ENCODE peak calls at places on chromosomes 11 and 22, in ten cellular contexts. V, S, O, G, P, L, R, Z, J and B are unnamed samples.

GRCh38 chr11:119179983-119180382 is 5.3 kb upstream of the NHERF4 start:
- DNase-seq in V (no peak), S (no peak), O (no peak), G (no peak), P (no peak), L (no peak), R (no peak), Z (no peak), J (no peak), B (no peak)

GRCh38 chr11:110148775-110149744 is 55.9 kb downstream of the ZC3H12C start:
- DNase-seq in V (no peak), S (peak; percentile 96), O (no peak), G (peak; percentile 73), P (no peak), L (no peak), R (no peak), Z (no peak), J (no peak), B (no peak)

GRCh38 chr22:48318575-48319320 is 1508.9 kb downstream of the BRD1 start:
- DNase-seq in V (no peak), S (no peak), O (no peak), G (no peak), P (no peak), L (no peak), R (peak; percentile 0), Z (peak; percentile 52), J (no peak), B (peak; percentile 4)

GRCh38 chr11:89182773-89183172 is 5.1 kb downstream of the TYR start:
- DNase-seq in V (no peak), S (no peak), O (no peak), G (no peak), P (no peak), L (no peak), R (no peak), Z (no peak), J (no peak), B (no peak)

GRCh38 chr22:32628626-32629587 is 154.3 kb downstream of the FBXO7 start:
- DNase-seq in V (no peak), S (no peak), O (no peak), G (no peak), P (no peak), L (peak; percentile 33), R (no peak), Z (no peak), J (no peak), B (no peak)

GRCh38 chr11:86548278-86548917 is 124.0 kb downstream of the ME3 start:
- DNase-seq in V (no peak), S (no peak), O (no peak), G (no peak), P (no peak), L (no peak), R (no peak), Z (no peak), J (no peak), B (no peak)

GRCh38 chr11:69122642-69123431 is 32.9 kb upstream of the SMIM38 start:
- DNase-seq in V (peak; percentile 71), S (peak; percentile 100), O (peak; percentile 96), G (peak; percentile 85), P (no peak), L (peak; percentile 96), R (peak; percentile 92), Z (peak; percentile 96), J (peak; percentile 58), B (no peak)

GRCh38 chr11:124676386-124676785 is 2.7 kb downstream of the SPA17 start:
- DNase-seq in V (no peak), S (no peak), O (no peak), G (no peak), P (no peak), L (no peak), R (peak; percentile 52), Z (no peak), J (no peak), B (no peak)

GRCh38 chr11:26442131-26442530 is 110.2 kb downstream of the ANO3 start:
- DNase-seq in V (no peak), S (no peak), O (no peak), G (no peak), P (no peak), L (no peak), R (no peak), Z (no peak), J (no peak), B (no peak)

GRCh38 chr11:9756461-9756860 is 92.6 kb downstream of the SWAP70 start:
- DNase-seq in V (no peak), S (no peak), O (no peak), G (peak; percentile 95), P (no peak), L (no peak), R (no peak), Z (no peak), J (no peak), B (no peak)

GRCh38 chr11:81497202-81497804 is 1236.4 kb downstream of the FAM181B start:
- DNase-seq in V (no peak), S (peak; percentile 40), O (no peak), G (peak; percentile 19), P (peak; percentile 31), L (peak; percentile 1), R (no peak), Z (no peak), J (peak; percentile 15), B (no peak)

GRCh38 chr11:116333193-116333592 is 439.6 kb downstream of the BUD13 start:
- DNase-seq in V (no peak), S (peak; percentile 52), O (no peak), G (no peak), P (no peak), L (no peak), R (no peak), Z (no peak), J (no peak), B (no peak)

GRCh38 chr22:44869196-44869595 is 116.8 kb downstream of the ARHGAP8 start:
- DNase-seq in V (no peak), S (no peak), O (no peak), G (no peak), P (no peak), L (peak; percentile 37), R (no peak), Z (no peak), J (peak; percentile 11), B (no peak)

GRCh38 chr22:32204211-32204855 is 540 bp downstream of the RFPL2 start:
- DNase-seq in V (no peak), S (no peak), O (no peak), G (no peak), P (peak; percentile 41), L (peak; percentile 72), R (no peak), Z (no peak), J (peak; percentile 60), B (no peak)

GRCh38 chr22:38802671-38803121 is 8.8 kb upstream of the DNAL4 start:
- DNase-seq in V (no peak), S (peak; percentile 99), O (peak; percentile 35), G (peak; percentile 97), P (no peak), L (peak; percentile 63), R (peak; percentile 33), Z (no peak), J (no peak), B (peak; percentile 49)

GRCh38 chr11:10695821-10696220 is 2.3 kb upstream of the IRAG1 start:
- DNase-seq in V (no peak), S (no peak), O (no peak), G (no peak), P (no peak), L (no peak), R (no peak), Z (no peak), J (no peak), B (no peak)

GRCh38 chr22:22714600-22715361 is 70.4 kb downstream of the GGTLC2 start:
- DNase-seq in V (no peak), S (no peak), O (no peak), G (no peak), P (no peak), L (no peak), R (peak; percentile 26), Z (no peak), J (no peak), B (no peak)

DNA sequence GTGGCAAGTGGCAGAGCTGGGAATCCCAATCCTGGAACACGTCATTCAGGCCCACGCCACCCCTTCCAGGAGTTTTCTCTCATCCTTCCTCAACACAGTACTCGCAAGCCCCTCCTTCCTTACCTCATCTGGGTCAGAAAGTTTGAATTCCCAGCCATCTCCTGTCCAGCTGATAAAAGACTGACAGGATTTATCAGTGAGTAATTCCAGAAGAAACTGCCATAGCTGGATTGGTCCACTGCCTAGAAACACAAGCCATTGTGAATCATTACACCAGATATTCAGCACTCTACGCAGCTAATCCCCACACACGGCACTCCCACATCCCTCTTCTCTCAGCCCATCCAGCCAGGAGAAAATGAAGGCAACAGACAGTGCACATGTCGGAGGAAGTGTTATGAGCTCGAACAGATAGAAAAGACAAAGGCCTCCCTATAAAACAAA is 124.0 kb downstream of the ETS1 start:
- DNase-seq in V (no peak), S (no peak), O (no peak), G (no peak), P (peak; percentile 14), L (no peak), R (no peak), Z (no peak), J (peak; percentile 39), B (peak; percentile 59)
- H3K36me3 ChIP-seq in V (peaks cover 45% of the 10 kb centered on the region), S (peaks cover 23% of the 10 kb centered on the region), O (peaks cover 51% of the 10 kb centered on the region), G (peaks cover 53% of the 10 kb centered on the region), P (peaks cover 5% of the 10 kb centered on the region), L (peaks cover 6% of the 10 kb centered on the region), R (no peaks in the 10 kb centered on the region), Z (peaks cover 44% of the 10 kb centered on the region), J (peaks cover 55% of the 10 kb centered on the region), B (no peaks in the 10 kb centered on the region)

GRCh38 chr11:67256477-67256876 is 9.8 kb upstream of the GRK2 start:
- DNase-seq in V (no peak), S (no peak), O (no peak), G (no peak), P (no peak), L (no peak), R (no peak), Z (no peak), J (no peak), B (no peak)
- H3K36me3 ChIP-seq in V (peaks cover 60% of the 10 kb centered on the region), S (peaks cover 53% of the 10 kb centered on the region), O (peaks cover 60% of the 10 kb centered on the region), G (peaks cover 35% of the 10 kb centered on the region), P (peaks cover 55% of the 10 kb centered on the region), L (peaks cover 38% of the 10 kb centered on the region), R (peaks cover 6% of the 10 kb centered on the region), Z (peaks cover 58% of the 10 kb centered on the region), J (peaks cover 59% of the 10 kb centered on the region), B (no peaks in the 10 kb centered on the region)

DNA sequence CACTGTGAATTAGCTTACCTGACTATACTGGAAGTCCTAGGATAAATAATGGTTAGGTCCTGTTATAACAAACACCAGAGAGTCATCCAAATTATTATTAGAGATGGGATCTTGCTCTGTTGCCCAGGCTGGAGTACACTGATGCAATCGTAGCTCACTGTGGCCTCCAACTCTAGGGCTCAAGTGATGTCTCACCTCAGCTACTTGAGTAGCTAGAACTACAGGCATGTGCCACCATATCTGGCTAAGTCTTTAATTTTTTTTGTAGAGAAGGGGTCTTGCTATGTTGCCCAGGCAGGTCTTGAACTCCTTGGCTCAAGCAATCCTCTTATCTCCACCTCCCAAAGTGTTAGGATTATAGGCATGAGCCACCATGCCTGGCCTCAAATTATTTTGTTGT is 37.2 kb downstream of the OSBP start:
- DNase-seq in V (no peak), S (no peak), O (no peak), G (no peak), P (no peak), L (no peak), R (no peak), Z (no peak), J (no peak), B (no peak)
- H3K36me3 ChIP-seq in V (peaks cover 82% of the 10 kb centered on the region), S (peaks cover 60% of the 10 kb centered on the region), O (peaks cover 90% of the 10 kb centered on the region), G (peaks cover 37% of the 10 kb centered on the region), P (peaks cover 64% of the 10 kb centered on the region), L (peaks cover 15% of the 10 kb centered on the region), R (no peaks in the 10 kb centered on the region), Z (peaks cover 89% of the 10 kb centered on the region), J (peaks cover 70% of the 10 kb centered on the region), B (no peaks in the 10 kb centered on the region)

GRCh38 chr22:19464546-19464945 is 14.4 kb downstream of the UFD1 start:
- DNase-seq in V (no peak), S (no peak), O (no peak), G (no peak), P (peak; percentile 49), L (no peak), R (no peak), Z (no peak), J (no peak), B (no peak)
- H3K36me3 ChIP-seq in V (peaks cover 82% of the 10 kb centered on the region), S (no peaks in the 10 kb centered on the region), O (peaks cover 99% of the 10 kb centered on the region), G (peaks cover 35% of the 10 kb centered on the region), P (peaks cover 53% of the 10 kb centered on the region), L (peaks cover 44% of the 10 kb centered on the region), R (no peaks in the 10 kb centered on the region), Z (peaks cover 93% of the 10 kb centered on the region), J (peaks cover 82% of the 10 kb centered on the region), B (no peaks in the 10 kb centered on the region)